ENCODE peak calls at places on chromosomes 7 and 10, in six cellular contexts. G, I, Z, F, R and U are unnamed samples.

GRCh38 chr7:23938937-23939552 is 229.0 kb downstream of the STK31 start:
- DNase-seq in G (no peak), R (no peak), Z (peak; percentile 24), I (peak; percentile 71), F (peak; percentile 11), U (peak; percentile 59)

GRCh38 chr7:134778941-134779740 is at the start of gene CALD1:
- DNase-seq in R (peak; percentile 54), F (peak; percentile 99), G (peak; percentile 96), Z (peak; percentile 100), I (peak; percentile 97), U (peak; percentile 99)

GRCh38 chr7:114153700-114154099 is 234.9 kb upstream of the PPP1R3A start:
- DNase-seq in F (no peak), G (no peak), R (no peak), Z (no peak), I (peak; percentile 26), U (no peak)

GRCh38 chr7:148084138-148084537 is 506.4 kb upstream of the C7orf33 start:
- DNase-seq in Z (peak; percentile 66), R (no peak), G (no peak), F (peak; percentile 19), I (peak; percentile 66), U (peak; percentile 70)

GRCh38 chr7:116122972-116123595 is 87.3 kb upstream of the TES start:
- DNase-seq in I (peak; percentile 77), Z (peak; percentile 78), G (no peak), F (peak; percentile 66), R (no peak), U (peak; percentile 83)

GRCh38 chr7:43511769-43512515 is 71.0 kb upstream of the STK17A start:
- DNase-seq in Z (no peak), R (no peak), G (no peak), F (no peak), I (no peak), U (no peak)

GRCh38 chr7:140165422-140165821 is 11.4 kb downstream of the KDM7A start:
- DNase-seq in Z (peak; percentile 70), G (no peak), I (no peak), F (peak; percentile 89), R (no peak), U (peak; percentile 82)

GRCh38 chr10:119250641-119251314 is 43.4 kb downstream of the GRK5 start:
- DNase-seq in F (peak; percentile 98), R (no peak), G (no peak), Z (peak; percentile 89), I (no peak), U (peak; percentile 96)

GRCh38 chr7:83879103-83879502 is 230.2 kb upstream of the SEMA3E start:
- DNase-seq in G (no peak), Z (no peak), F (no peak), I (no peak), R (no peak), U (no peak)

GRCh38 chr7:139737221-139738100 is 40.3 kb downstream of the HIPK2 start:
- DNase-seq in G (no peak), I (no peak), R (no peak), F (peak; percentile 45), Z (no peak), U (no peak)

GRCh38 chr10:5188358-5188757 is 3.4 kb upstream of the AKR1C8 start:
- DNase-seq in R (no peak), G (no peak), F (no peak), I (peak; percentile 2), Z (peak; percentile 2), U (no peak)

GRCh38 chr7:27083646-27084045 is 12.2 kb downstream of the HOXA1 start:
- DNase-seq in F (no peak), G (no peak), R (no peak), Z (no peak), I (no peak), U (no peak)

GRCh38 chr10:35090162-35090954 is at the start of gene CUL2:
- DNase-seq in G (peak; percentile 82), I (peak; percentile 95), R (peak; percentile 95), F (peak; percentile 96), Z (peak; percentile 98), U (peak; percentile 98)

GRCh38 chr10:99851825-99852224 is 69.4 kb downstream of the ABCC2 start:
- DNase-seq in I (no peak), G (no peak), F (no peak), R (no peak), Z (no peak), U (no peak)

GRCh38 chr10:62451606-62451965 is 77.4 kb downstream of the ZNF365 start:
- DNase-seq in R (no peak), Z (no peak), I (no peak), F (no peak), G (peak; percentile 79), U (no peak)

GRCh38 chr10:82813856-82814255 is 938.9 kb downstream of the NRG3 start:
- DNase-seq in Z (peak; percentile 6), I (no peak), R (no peak), F (no peak), G (no peak), U (peak; percentile 10)

GRCh38 chr10:75079436-75080083 is 31.9 kb upstream of the SAMD8 start:
- DNase-seq in F (no peak), I (no peak), R (no peak), Z (no peak), G (no peak), U (no peak)

GRCh38 chr10:99569253-99569939 is 36.7 kb downstream of the NKX2-3 start:
- DNase-seq in F (no peak), G (no peak), Z (no peak), R (no peak), I (peak; percentile 29), U (no peak)

GRCh38 chr7:27242580-27243339 is at the start of gene EVX1:
- DNase-seq in G (no peak), Z (no peak), I (peak; percentile 62), F (peak; percentile 8), R (no peak), U (no peak)

GRCh38 chr10:4607681-4608080 is 218.3 kb upstream of the AKR1E2 start:
- DNase-seq in R (no peak), I (no peak), Z (no peak), F (no peak), G (no peak), U (no peak)

GRCh38 chr7:106895246-106895864 is 30.3 kb downstream of the PIK3CG start:
- DNase-seq in G (peak; percentile 21), I (no peak), R (no peak), F (no peak), Z (no peak), U (no peak)

GRCh38 chr7:131261476-131261994 is 66.1 kb upstream of the MKLN1 start:
- DNase-seq in I (no peak), G (no peak), Z (no peak), F (no peak), R (no peak), U (no peak)

GRCh38 chr7:134324107-134324506 is 7.4 kb upstream of the SLC35B4 start:
- DNase-seq in G (no peak), Z (no peak), F (no peak), I (no peak), R (no peak), U (no peak)

GRCh38 chr7:115707684-115708341 is 322.8 kb downstream of the TFEC start:
- DNase-seq in Z (no peak), G (no peak), I (no peak), F (no peak), R (no peak), U (no peak)

GRCh38 chr7:114243019-114243507 is 171.6 kb upstream of the FOXP2 start:
- DNase-seq in Z (no peak), F (no peak), R (no peak), I (no peak), G (no peak), U (peak; percentile 37)

GRCh38 chr7:44068054-44068453 is 2.7 kb upstream of the PGAM2 start:
- DNase-seq in I (no peak), Z (no peak), R (no peak), G (no peak), F (peak; percentile 50), U (no peak)

GRCh38 chr10:47318706-47319105 is 3.5 kb upstream of the GDF2 start:
- DNase-seq in Z (no peak), R (no peak), G (no peak), F (no peak), I (peak; percentile 44), U (no peak)

GRCh38 chr10:85491652-85492051 is 874.9 kb downstream of the GRID1 start:
- DNase-seq in G (no peak), F (no peak), I (no peak), Z (no peak), R (no peak), U (no peak)
- H3K4me3 ChIP-seq in G (no peak overlapping the region), F (no peak overlapping the region), I (no peak overlapping the region), Z (no peak overlapping the region), R (no peak overlapping the region), U (no peak overlapping the region)

GRCh38 chr7:29592866-29593265 is 29.2 kb downstream of the PRR15 start:
- DNase-seq in Z (no peak), G (no peak), I (no peak), R (no peak), F (no peak), U (no peak)
- TF ChIP-seq CTCF in Z (no peak), G (no peak), I (no peak), R (no peak), F (no peak), U (no peak)

DNA sequence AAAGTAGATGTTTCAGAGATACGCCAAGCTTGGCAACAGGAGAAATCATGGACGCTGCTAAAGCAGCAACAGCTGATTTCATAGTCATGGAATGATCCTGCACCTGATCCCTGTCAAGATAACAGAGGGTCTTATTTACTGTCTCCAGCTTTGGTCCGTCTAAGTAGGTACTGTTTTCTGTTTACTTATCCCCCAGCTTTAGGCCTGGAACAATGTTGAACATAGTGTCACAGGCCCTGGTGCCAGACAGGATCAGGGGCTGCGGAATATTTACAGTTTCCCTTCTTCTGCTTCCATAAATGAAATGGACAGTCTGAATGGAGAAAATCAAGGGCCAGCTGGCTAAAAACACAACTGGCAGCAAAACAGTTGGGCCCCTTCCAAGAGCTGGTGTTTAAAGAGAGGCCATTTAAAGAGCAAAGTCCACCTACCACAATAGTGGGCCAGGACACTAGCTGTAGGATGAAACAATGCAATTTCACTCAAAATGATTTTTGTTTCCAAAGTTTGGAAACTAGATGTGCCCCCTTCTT is 2.9 kb downstream of the GPR37 start:
- DNase-seq in R (no peak), G (no peak), Z (no peak), I (no peak), F (peak; percentile 16), U (no peak)
- H3K4me3 ChIP-seq in R (no peak overlapping the region), G (no peak overlapping the region), Z (no peak overlapping the region), I (peak overlapping the region; percentile 82), F (peak overlapping the region; percentile 73), U (no peak overlapping the region)

DNA sequence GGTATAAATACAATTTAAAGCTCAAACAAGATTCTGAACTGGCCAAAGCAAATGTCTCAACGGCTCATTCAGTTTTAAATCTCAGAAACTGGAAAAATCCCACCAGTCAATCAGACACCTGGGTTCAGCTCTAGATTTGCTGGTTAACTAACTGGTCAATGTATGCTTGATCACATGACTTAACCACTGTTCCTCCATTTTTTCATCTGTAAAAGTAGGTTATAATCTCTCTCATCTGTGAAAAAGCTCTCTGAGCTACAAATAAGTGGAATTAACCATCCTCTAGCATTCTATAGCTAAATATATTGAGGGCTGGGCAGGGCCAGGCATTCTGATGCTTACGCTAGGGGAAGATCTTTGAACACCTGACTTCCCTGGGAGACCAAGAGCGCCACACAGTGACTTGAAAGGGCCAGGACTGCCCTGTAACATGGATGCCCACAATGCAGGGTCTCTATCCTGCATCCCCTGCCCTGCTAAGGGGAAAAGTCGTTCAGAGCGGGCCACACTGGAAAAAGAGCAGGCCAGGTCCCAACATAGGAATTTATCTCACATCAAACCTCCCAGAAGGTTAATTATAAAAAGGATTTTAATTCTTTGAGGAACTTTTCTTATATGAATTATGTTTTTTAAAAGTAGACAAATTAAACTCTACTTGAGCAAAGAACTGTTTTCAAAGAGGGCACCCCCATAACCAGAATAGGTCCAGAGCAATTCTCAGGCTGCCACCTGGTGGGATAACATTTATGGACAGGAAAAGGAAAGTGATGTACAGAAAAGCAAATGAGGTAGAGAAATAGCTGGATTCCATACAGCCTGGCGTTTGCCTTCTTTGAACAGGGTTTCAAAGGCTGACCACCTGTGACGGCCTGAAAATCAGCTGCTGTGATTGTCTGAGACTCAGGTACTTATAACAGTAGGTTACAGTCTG is 1.8 kb downstream of the RP9 start:
- DNase-seq in F (peak; percentile 67), G (no peak), R (no peak), Z (peak; percentile 67), I (peak; percentile 90), U (peak; percentile 74)
- TF ChIP-seq CTCF in F (peak; percentile 68), G (peak; percentile 14), R (no peak), Z (peak; percentile 51), I (peak; percentile 71), U (peak; percentile 68)